ENCODE peak calls at places on chromosomes 11 and 22, in eight cellular contexts. Q, V, L, Z, O, C, N and E are unnamed samples.

GRCh38 chr11:46858920-46859531 is 12.9 kb upstream of the CKAP5 start:
- DNase-seq in Z (no peak), Q (no peak), O (no peak), N (no peak), L (no peak), C (no peak), V (no peak), E (no peak)

GRCh38 chr11:126597041-126597440 is 241.6 kb downstream of the ST3GAL4 start:
- DNase-seq in Z (no peak), V (no peak), Q (no peak), O (no peak), L (no peak), C (no peak), N (no peak), E (no peak)

GRCh38 chr11:68825603-68826002 is 16.1 kb downstream of the CPT1A start:
- DNase-seq in C (peak), N (no peak), Z (no peak), L (no peak), Q (no peak), O (no peak), V (peak), E (no peak)

GRCh38 chr11:2251138-2251537 is 19.2 kb downstream of the ASCL2 start:
- DNase-seq in C (no peak), L (no peak), Q (no peak), V (no peak), N (no peak), Z (no peak), O (no peak), E (no peak)

GRCh38 chr11:8962827-8963226 is 1.4 kb downstream of the TMEM9B start:
- DNase-seq in V (no peak), Z (no peak), N (peak), Q (no peak), C (no peak), O (no peak), L (no peak), E (no peak)

GRCh38 chr11:31671681-31672080 is 139.4 kb downstream of the PAX6 start:
- DNase-seq in Z (no peak), N (no peak), O (no peak), Q (no peak), C (no peak), V (no peak), L (no peak), E (no peak)

GRCh38 chr11:103358251-103358650 is 249.0 kb downstream of the DYNC2H1 start:
- DNase-seq in Q (peak), C (no peak), V (no peak), Z (no peak), N (peak), O (no peak), L (no peak), E (peak)

GRCh38 chr11:13283636-13284035 is 6.0 kb downstream of the BMAL1 start:
- DNase-seq in Z (no peak), C (no peak), O (no peak), L (no peak), N (no peak), V (no peak), Q (no peak), E (no peak)

GRCh38 chr11:1205121-1205986 is 17.5 kb upstream of the MUC5B start:
- DNase-seq in C (peak), V (no peak), O (no peak), N (no peak), Z (no peak), L (no peak), Q (no peak), E (no peak)

GRCh38 chr11:68128682-68129327 is 7.6 kb upstream of the CHKA start:
- DNase-seq in Q (peak), C (peak), O (no peak), N (peak), V (peak), L (no peak), Z (peak), E (peak)

GRCh38 chr22:20108757-20109230 is 7.1 kb upstream of the RANBP1 start:
- DNase-seq in C (no peak), Z (no peak), Q (no peak), O (no peak), L (no peak), V (no peak), N (no peak), E (no peak)

GRCh38 chr11:47233989-47234668 is 14.5 kb downstream of the ACP2 start:
- DNase-seq in V (no peak), O (no peak), C (peak), Q (peak), L (peak), Z (no peak), N (peak), E (peak)

DNA sequence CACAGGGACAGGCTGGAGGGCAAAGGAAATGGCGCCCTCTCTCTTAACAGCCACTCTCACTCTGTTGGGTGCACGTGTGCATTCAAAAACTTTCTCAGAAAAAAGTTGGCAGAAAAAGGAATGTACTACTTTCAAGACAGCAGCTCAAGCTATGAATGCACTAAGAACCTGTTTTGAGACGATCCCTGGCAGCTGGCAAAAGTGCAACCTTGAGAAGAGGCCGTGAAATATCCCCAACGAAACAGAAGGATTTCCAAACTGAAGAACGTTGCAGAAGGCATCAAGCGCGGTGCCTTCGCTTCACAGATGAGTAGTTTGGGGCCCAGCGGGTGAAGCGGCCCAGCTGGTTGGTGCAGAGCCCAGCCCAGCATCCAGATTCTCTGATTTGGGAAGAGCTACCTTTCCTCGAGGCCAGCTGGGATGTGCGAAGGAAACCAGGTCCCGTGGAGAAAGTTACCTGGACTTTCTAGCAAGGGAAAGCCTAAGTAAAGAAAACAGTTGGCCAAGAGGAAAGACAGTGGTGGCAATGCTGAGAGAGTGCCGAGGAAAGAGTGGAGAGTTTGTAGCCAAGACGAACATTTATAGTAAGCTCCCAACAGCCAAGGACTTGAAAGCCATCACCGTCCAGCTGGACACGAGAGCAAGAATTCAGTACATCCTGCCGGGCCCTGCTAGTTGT is 16.3 kb downstream of the IFT27 start:
- DNase-seq in Q (no peak), Z (no peak), O (no peak), N (no peak), V (no peak), L (no peak), C (no peak), E (no peak)
- TF ChIP-seq CTCF in Q (no peak), Z (no peak), O (no peak), N (no peak), V (no peak), L (no peak), C (no peak), E (no peak)

GRCh38 chr11:96648991-96649390 is 259.2 kb downstream of the JRKL start:
- DNase-seq in N (no peak), C (no peak), L (no peak), V (no peak), O (no peak), Z (no peak), Q (no peak), E (no peak)
- H3K4me3 ChIP-seq in N (no peak), C (no peak), L (no peak), V (no peak), O (no peak), Z (no peak), Q (no peak), E (no peak)

GRCh38 chr11:58784995-58785394 is 53.3 kb upstream of the GLYAT start:
- DNase-seq in C (no peak), N (no peak), L (no peak), V (no peak), Q (no peak), Z (no peak), O (no peak), E (no peak)
- TF ChIP-seq CTCF in C (peak), N (no peak), L (no peak), V (no peak), Q (peak), Z (no peak), O (peak), E (peak)

GRCh38 chr11:61976420-61976800 is 9.0 kb upstream of the FTH1 start:
- DNase-seq in O (no peak), Z (peak), Q (no peak), N (no peak), V (no peak), C (no peak), L (no peak), E (no peak)

GRCh38 chr11:61973603-61974162 is 6.2 kb upstream of the FTH1 start:
- DNase-seq in V (no peak), C (peak), N (no peak), O (no peak), Z (peak), L (no peak), Q (no peak), E (peak)

GRCh38 chr11:61976813-61977475 is 9.5 kb upstream of the FTH1 start:
- DNase-seq in Q (no peak), C (no peak), Z (peak), N (no peak), L (no peak), O (no peak), V (no peak), E (no peak)

GRCh38 chr11:61974766-61975631 is 7.6 kb upstream of the FTH1 start:
- DNase-seq in O (no peak), C (no peak), Z (peak), Q (no peak), L (no peak), N (no peak), V (peak), E (no peak)

DNA sequence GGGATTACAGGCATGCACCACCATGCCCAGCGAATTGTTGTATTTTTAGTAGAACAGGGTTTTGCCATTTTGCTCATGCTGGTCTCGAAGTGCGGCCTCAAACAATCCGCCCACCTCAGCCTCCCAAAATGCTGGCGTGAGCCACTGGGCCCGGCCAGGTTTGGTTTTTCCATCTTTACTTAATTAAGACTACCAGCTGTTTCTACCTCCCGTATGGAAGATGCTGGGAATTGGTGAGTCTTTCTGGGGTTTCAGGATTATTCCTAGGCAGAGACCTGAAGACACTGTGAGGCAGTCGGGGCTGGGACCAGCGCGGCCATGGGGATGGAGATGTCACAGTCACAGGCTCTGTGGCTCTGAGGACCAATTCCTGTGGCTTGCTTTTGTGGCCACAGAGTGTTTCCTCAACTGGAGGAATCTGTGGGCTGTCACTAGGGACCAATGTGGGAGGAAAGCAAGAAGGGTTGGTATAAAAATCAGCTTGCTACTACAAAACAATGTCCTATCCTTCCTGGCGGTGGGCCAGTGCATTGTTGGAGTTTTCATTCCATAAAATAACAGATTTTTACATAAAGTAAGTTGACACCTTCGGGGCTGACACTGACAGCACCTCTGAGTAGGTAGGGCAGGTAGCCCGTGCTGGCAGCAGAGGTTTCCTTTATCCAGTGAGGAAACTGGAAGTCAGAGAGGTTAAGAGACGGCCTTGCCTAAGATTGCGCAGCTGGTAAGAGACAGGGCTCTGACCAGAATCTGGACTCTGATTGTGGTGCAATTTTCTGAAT is 8.4 kb upstream of the FTH1 start:
- DNase-seq in Z (peak), Q (no peak), N (no peak), C (no peak), O (no peak), V (no peak), L (no peak), E (peak)
- H3K4me3 ChIP-seq in Z (no peak), Q (no peak), N (no peak), C (no peak), O (no peak), V (peak), L (no peak), E (no peak)

GRCh38 chr11:26042113-26042512 is 289.8 kb upstream of the ANO3 start:
- DNase-seq in Q (no peak), L (no peak), N (no peak), C (no peak), V (no peak), O (no peak), Z (no peak), E (no peak)

GRCh38 chr11:26043665-26044064 is 288.3 kb upstream of the ANO3 start:
- DNase-seq in C (no peak), V (no peak), L (no peak), O (no peak), Q (no peak), N (no peak), Z (no peak), E (no peak)

GRCh38 chr11:26040339-26040738 is 291.6 kb upstream of the ANO3 start:
- DNase-seq in V (no peak), Z (no peak), L (no peak), N (no peak), C (no peak), O (no peak), Q (no peak), E (no peak)

DNA sequence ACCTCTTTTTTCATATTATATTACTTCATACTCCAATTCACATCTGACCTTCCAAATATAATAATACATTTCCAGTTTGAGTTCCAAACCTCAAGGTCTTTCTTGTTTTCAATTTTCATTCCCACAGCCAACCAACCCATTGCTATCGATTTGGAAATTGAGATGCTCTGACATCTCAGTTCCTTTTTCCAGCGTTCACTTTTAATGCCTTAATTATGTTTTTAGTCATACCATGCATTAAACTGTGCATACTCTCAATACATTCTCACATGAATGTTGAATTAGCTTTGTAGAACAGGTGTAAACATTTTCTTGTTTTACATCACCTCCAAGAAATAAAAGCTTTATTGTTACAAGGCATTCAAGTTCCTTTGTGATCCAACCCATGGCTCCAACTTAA is 294.2 kb upstream of the ANO3 start:
- DNase-seq in C (no peak), V (no peak), O (no peak), Q (no peak), Z (no peak), N (no peak), L (no peak), E (no peak)
- TF ChIP-seq CTCF in C (no peak), V (no peak), O (no peak), Q (no peak), Z (no peak), N (no peak), L (no peak), E (no peak)